ENCODE peak calls at places on chromosomes 5 and 9, in four cellular contexts. One of them, this sample, is unnamed.
A peak's percentile ranks its signal among the peaks of the same experiment; 100 is the strongest.

GRCh38 chr5:135567661-135568060 is 11.1 kb downstream of the CXCL14 start:
- DNase-seq in CD8-positive, alpha-beta T cell: no peak
- DNase-seq in Calu3: no peak
- DNase-seq in brain microvascular endothelial cell: peak; percentile 12
- DNase-seq in this sample: no peak

GRCh38 chr5:73464016-73464745 is 15.6 kb upstream of the FOXD1 start:
- DNase-seq in CD8-positive, alpha-beta T cell: no peak
- DNase-seq in Calu3: no peak
- DNase-seq in brain microvascular endothelial cell: no peak
- DNase-seq in this sample: no peak

GRCh38 chr5:41903382-41903891 is 707 bp upstream of the RIMOC1 start:
- DNase-seq in CD8-positive, alpha-beta T cell: no peak
- DNase-seq in Calu3: no peak
- DNase-seq in brain microvascular endothelial cell: no peak
- DNase-seq in this sample: no peak

GRCh38 chr9:12956805-12957204 is 182.0 kb downstream of the LURAP1L start:
- DNase-seq in CD8-positive, alpha-beta T cell: no peak
- DNase-seq in Calu3: no peak
- DNase-seq in brain microvascular endothelial cell: no peak
- DNase-seq in this sample: no peak

GRCh38 chr5:43192558-43193170 is 639 bp downstream of the NIM1K start:
- DNase-seq in CD8-positive, alpha-beta T cell: no peak
- DNase-seq in Calu3: peak; percentile 5
- DNase-seq in brain microvascular endothelial cell: no peak
- DNase-seq in this sample: peak; percentile 29

GRCh38 chr5:65695896-65696295 is 26.0 kb downstream of the SGTB start:
- DNase-seq in CD8-positive, alpha-beta T cell: no peak
- DNase-seq in Calu3: no peak
- DNase-seq in brain microvascular endothelial cell: no peak
- DNase-seq in this sample: no peak

GRCh38 chr9:127569819-127570401 is 42.2 kb upstream of the STXBP1 start:
- DNase-seq in CD8-positive, alpha-beta T cell: peak; percentile 23
- DNase-seq in Calu3: no peak
- DNase-seq in brain microvascular endothelial cell: no peak
- DNase-seq in this sample: peak; percentile 25

GRCh38 chr9:89601306-89601705 is 3.5 kb upstream of the GADD45G start:
- DNase-seq in CD8-positive, alpha-beta T cell: no peak
- DNase-seq in Calu3: no peak
- DNase-seq in brain microvascular endothelial cell: no peak
- DNase-seq in this sample: no peak

GRCh38 chr5:39794511-39794910 is 369.7 kb upstream of the DAB2 start:
- DNase-seq in CD8-positive, alpha-beta T cell: no peak
- DNase-seq in Calu3: no peak
- DNase-seq in brain microvascular endothelial cell: peak; percentile 69
- DNase-seq in this sample: no peak

GRCh38 chr5:178895615-178896571 is at the start of gene ZFP2:
- DNase-seq in CD8-positive, alpha-beta T cell: no peak
- DNase-seq in Calu3: peak; percentile 68
- DNase-seq in brain microvascular endothelial cell: peak; percentile 46
- DNase-seq in this sample: peak; percentile 41

GRCh38 chr5:39947657-39948056 is 522.9 kb upstream of the DAB2 start:
- DNase-seq in CD8-positive, alpha-beta T cell: no peak
- DNase-seq in Calu3: peak; percentile 5
- DNase-seq in brain microvascular endothelial cell: peak; percentile 20
- DNase-seq in this sample: no peak

GRCh38 chr5:105640328-105640727 is 2030.4 kb downstream of the EFNA5 start:
- DNase-seq in CD8-positive, alpha-beta T cell: no peak
- DNase-seq in Calu3: no peak
- DNase-seq in brain microvascular endothelial cell: no peak
- DNase-seq in this sample: no peak

GRCh38 chr5:136979131-136979530 is 520.0 kb downstream of the SPOCK1 start:
- DNase-seq in CD8-positive, alpha-beta T cell: no peak
- DNase-seq in Calu3: no peak
- DNase-seq in brain microvascular endothelial cell: no peak
- DNase-seq in this sample: no peak

GRCh38 chr5:115337882-115338281 is 41.4 kb upstream of the CCDC112 start:
- DNase-seq in CD8-positive, alpha-beta T cell: no peak
- DNase-seq in Calu3: no peak
- DNase-seq in brain microvascular endothelial cell: no peak
- DNase-seq in this sample: no peak

GRCh38 chr5:173301695-173302545 is 26.3 kb downstream of the STC2 start:
- DNase-seq in CD8-positive, alpha-beta T cell: no peak
- DNase-seq in Calu3: no peak
- DNase-seq in brain microvascular endothelial cell: no peak
- DNase-seq in this sample: no peak

GRCh38 chr9:112338561-112338960 is 5.1 kb upstream of the PTBP3 start:
- DNase-seq in CD8-positive, alpha-beta T cell: no peak
- DNase-seq in Calu3: no peak
- DNase-seq in brain microvascular endothelial cell: peak; percentile 73
- DNase-seq in this sample: no peak

GRCh38 chr5:142894749-142895148 is 124.6 kb downstream of the ARHGAP26 start:
- DNase-seq in CD8-positive, alpha-beta T cell: no peak
- DNase-seq in Calu3: no peak
- DNase-seq in brain microvascular endothelial cell: peak; percentile 40
- DNase-seq in this sample: no peak

GRCh38 chr9:100474950-100475276 is 2.0 kb downstream of the TMEFF1 start:
- DNase-seq in CD8-positive, alpha-beta T cell: no peak
- DNase-seq in Calu3: no peak
- DNase-seq in brain microvascular endothelial cell: no peak
- DNase-seq in this sample: no peak

GRCh38 chr9:124574944-124575343 is 67.7 kb upstream of the NR5A1 start:
- DNase-seq in CD8-positive, alpha-beta T cell: no peak
- DNase-seq in Calu3: no peak
- DNase-seq in brain microvascular endothelial cell: peak; percentile 53
- DNase-seq in this sample: no peak

GRCh38 chr5:169893586-169893985 is 86.7 kb downstream of the INSYN2B start:
- DNase-seq in CD8-positive, alpha-beta T cell: no peak
- DNase-seq in Calu3: no peak
- DNase-seq in brain microvascular endothelial cell: no peak
- DNase-seq in this sample: no peak

GRCh38 chr9:2676466-2676865 is 40.8 kb upstream of the KCNV2 start:
- DNase-seq in CD8-positive, alpha-beta T cell: no peak
- DNase-seq in Calu3: peak; percentile 16
- DNase-seq in brain microvascular endothelial cell: no peak
- DNase-seq in this sample: no peak

GRCh38 chr5:87499478-87500410 is 87.0 kb upstream of the CCNH start:
- DNase-seq in CD8-positive, alpha-beta T cell: no peak
- DNase-seq in Calu3: peak; percentile 12
- DNase-seq in brain microvascular endothelial cell: no peak
- DNase-seq in this sample: no peak

GRCh38 chr9:83036043-83036442 is 26.9 kb downstream of the RASEF start:
- DNase-seq in CD8-positive, alpha-beta T cell: no peak
- DNase-seq in Calu3: no peak
- DNase-seq in brain microvascular endothelial cell: no peak
- DNase-seq in this sample: no peak

GRCh38 chr9:126014726-126015125 is 267.6 kb downstream of the PBX3 start:
- DNase-seq in CD8-positive, alpha-beta T cell: no peak
- DNase-seq in Calu3: no peak
- DNase-seq in brain microvascular endothelial cell: no peak
- DNase-seq in this sample: no peak

DNA sequence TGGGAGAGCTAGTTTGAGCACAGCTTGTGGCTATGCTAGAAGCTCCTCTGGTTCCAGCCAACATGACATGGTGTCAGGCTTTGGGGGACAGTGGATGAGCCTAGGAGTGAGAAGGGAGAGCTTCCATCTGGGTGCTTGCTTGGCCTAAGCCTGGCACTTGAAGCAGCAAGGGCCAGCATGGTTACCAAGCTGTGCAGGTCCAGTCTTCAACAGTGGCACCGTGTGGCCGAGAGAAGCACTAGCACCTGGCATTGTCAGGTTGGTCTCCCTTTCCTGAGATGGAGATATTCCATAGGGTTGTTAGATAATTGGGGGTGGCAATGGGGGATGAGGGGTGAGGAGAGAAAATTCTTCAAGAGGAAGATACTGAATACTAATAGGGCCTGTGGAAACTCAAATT is 261.9 kb downstream of the PBX3 start:
- DNase-seq in CD8-positive, alpha-beta T cell: no peak
- DNase-seq in Calu3: no peak
- DNase-seq in brain microvascular endothelial cell: no peak
- DNase-seq in this sample: no peak
- TF ChIP-seq CTCF in CD8-positive, alpha-beta T cell: no peak
- TF ChIP-seq CTCF in Calu3: no peak
- TF ChIP-seq CTCF in brain microvascular endothelial cell: peak; percentile 53
- TF ChIP-seq CTCF in this sample: no peak

DNA sequence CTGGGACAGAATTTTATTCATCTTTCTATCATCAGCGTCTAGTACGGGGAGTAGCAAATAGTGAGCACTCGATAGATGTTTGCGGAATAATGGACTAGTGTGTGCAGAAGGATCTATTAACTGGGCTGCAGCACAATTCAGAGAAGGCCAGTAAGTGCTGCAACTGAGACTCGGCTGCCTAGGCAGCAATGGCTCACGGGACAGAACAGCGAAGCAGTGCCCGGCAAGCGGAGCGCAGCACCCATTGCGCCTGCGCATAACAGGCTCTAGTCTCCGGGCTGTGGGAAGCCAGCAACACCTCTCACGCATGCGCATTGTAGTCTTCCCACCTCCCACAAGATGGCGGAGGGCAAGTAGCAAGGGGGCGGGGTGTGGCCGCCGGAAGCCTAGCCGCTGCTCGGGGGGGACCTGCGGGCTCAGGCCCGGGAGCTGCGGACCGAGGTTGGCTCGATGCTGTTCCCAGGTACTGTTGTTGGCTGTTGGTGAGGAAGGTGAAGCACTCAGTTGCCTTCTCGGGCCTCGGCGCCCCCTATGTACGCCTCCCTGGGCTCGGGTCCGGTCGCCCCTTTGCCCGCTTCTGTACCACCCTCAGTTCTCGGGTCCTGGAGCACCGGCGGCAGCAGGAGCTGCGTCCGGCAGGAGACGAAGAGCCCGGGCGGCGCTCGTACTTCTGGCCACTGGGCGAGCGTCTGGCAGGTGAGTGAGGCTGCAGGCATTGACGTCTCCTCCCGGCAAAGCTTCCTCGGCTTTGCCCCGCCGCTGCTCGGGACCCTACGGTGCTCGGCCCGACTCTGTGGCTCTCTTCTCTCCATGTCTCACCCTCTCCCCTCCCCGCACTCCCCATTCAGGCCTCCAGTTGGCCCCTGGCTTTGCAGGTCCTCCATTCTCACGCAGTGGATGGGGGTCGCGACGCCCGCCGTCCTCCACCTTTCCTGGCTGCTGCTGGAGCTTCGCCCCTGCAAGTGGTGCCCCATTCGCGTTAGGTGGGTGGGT is 30.2 kb upstream of the APC start:
- DNase-seq in CD8-positive, alpha-beta T cell: peak; percentile 97
- DNase-seq in Calu3: peak; percentile 99
- DNase-seq in brain microvascular endothelial cell: peak; percentile 97
- DNase-seq in this sample: peak; percentile 86
- TF ChIP-seq CTCF in CD8-positive, alpha-beta T cell: no peak
- TF ChIP-seq CTCF in Calu3: no peak
- TF ChIP-seq CTCF in brain microvascular endothelial cell: peak; percentile 8
- TF ChIP-seq CTCF in this sample: no peak

GRCh38 chr5:146390469-146390868 is 51.8 kb downstream of the POU4F3 start:
- DNase-seq in CD8-positive, alpha-beta T cell: no peak
- DNase-seq in Calu3: peak; percentile 16
- DNase-seq in brain microvascular endothelial cell: no peak
- DNase-seq in this sample: no peak
- TF ChIP-seq CTCF in CD8-positive, alpha-beta T cell: no peak
- TF ChIP-seq CTCF in Calu3: peak; percentile 24
- TF ChIP-seq CTCF in brain microvascular endothelial cell: peak; percentile 54
- TF ChIP-seq CTCF in this sample: no peak

GRCh38 chr9:106717686-106718085 is 145.3 kb upstream of the ZNF462 start:
- DNase-seq in CD8-positive, alpha-beta T cell: no peak
- DNase-seq in Calu3: peak; percentile 20
- DNase-seq in brain microvascular endothelial cell: peak; percentile 83
- DNase-seq in this sample: no peak
- TF ChIP-seq CTCF in CD8-positive, alpha-beta T cell: no peak
- TF ChIP-seq CTCF in Calu3: no peak
- TF ChIP-seq CTCF in brain microvascular endothelial cell: peak; percentile 24
- TF ChIP-seq CTCF in this sample: no peak

GRCh38 chr9:93814561-93814960 is 140.6 kb downstream of the BARX1 start:
- DNase-seq in CD8-positive, alpha-beta T cell: no peak
- DNase-seq in Calu3: no peak
- DNase-seq in brain microvascular endothelial cell: no peak
- DNase-seq in this sample: peak; percentile 8
- TF ChIP-seq CTCF in CD8-positive, alpha-beta T cell: no peak
- TF ChIP-seq CTCF in Calu3: no peak
- TF ChIP-seq CTCF in brain microvascular endothelial cell: no peak
- TF ChIP-seq CTCF in this sample: no peak

DNA sequence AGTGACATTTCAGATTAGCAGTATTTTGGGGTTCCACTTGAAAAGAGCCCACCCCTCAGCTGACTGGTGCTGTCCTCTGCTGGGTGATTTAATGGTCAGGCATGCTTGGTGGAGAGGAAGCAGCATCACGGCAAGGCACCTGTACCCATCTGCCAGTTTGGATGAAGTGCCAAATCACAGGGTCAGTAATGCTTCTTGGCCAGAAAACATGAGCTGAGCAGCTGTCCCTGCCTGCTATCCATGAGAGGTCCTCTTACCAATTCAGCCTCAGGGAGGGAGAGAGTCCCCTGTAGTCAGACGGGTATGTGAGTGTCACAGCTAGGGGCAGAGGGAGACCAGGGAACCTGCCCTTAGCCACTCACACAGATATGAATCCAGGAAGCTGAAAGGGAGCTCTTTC is 137.9 kb downstream of the SEC61B start:
- DNase-seq in CD8-positive, alpha-beta T cell: no peak
- DNase-seq in Calu3: no peak
- DNase-seq in brain microvascular endothelial cell: no peak
- DNase-seq in this sample: no peak
- TF ChIP-seq CTCF in CD8-positive, alpha-beta T cell: no peak
- TF ChIP-seq CTCF in Calu3: no peak
- TF ChIP-seq CTCF in brain microvascular endothelial cell: no peak
- TF ChIP-seq CTCF in this sample: no peak